ENCODE peak calls at places on chromosomes 12 and 14, in five cellular contexts. One of them, this sample, is unnamed.

GRCh38 chr14:53381879-53382278 is 228.8 kb upstream of the DDHD1 start:
- DNase-seq in HFFc6: no peak
- DNase-seq in tibial nerve: no peak
- DNase-seq in neural crest cell: no peak
- DNase-seq in lower leg skin: no peak
- DNase-seq in this sample: no peak

GRCh38 chr12:65602579-65603295 is 221.5 kb upstream of the HMGA2 start:
- DNase-seq in HFFc6: peak
- DNase-seq in tibial nerve: peak
- DNase-seq in neural crest cell: peak
- DNase-seq in lower leg skin: peak
- DNase-seq in this sample: peak

GRCh38 chr12:106767954-106768501 is 6.5 kb upstream of the RIC8B start:
- DNase-seq in tibial nerve: no peak
- DNase-seq in neural crest cell: peak
- DNase-seq in lower leg skin: no peak
- DNase-seq in HFFc6: no peak
- DNase-seq in this sample: no peak

GRCh38 chr12:510071-510825 is 50.5 kb downstream of the B4GALNT3 start:
- DNase-seq in neural crest cell: peak
- DNase-seq in tibial nerve: no peak
- DNase-seq in lower leg skin: peak
- DNase-seq in HFFc6: no peak
- DNase-seq in this sample: no peak

GRCh38 chr12:12563529-12563928 is 866 bp upstream of the DUSP16 start:
- DNase-seq in lower leg skin: no peak
- DNase-seq in neural crest cell: no peak
- DNase-seq in tibial nerve: peak
- DNase-seq in HFFc6: peak
- DNase-seq in this sample: no peak

GRCh38 chr14:98633380-98633779 is 638.6 kb downstream of the BCL11B start:
- DNase-seq in tibial nerve: no peak
- DNase-seq in neural crest cell: no peak
- DNase-seq in lower leg skin: no peak
- DNase-seq in HFFc6: no peak
- DNase-seq in this sample: no peak

GRCh38 chr12:105444809-105445102 is 114.3 kb downstream of the C12orf75 start:
- DNase-seq in neural crest cell: no peak
- DNase-seq in tibial nerve: no peak
- DNase-seq in HFFc6: peak
- DNase-seq in lower leg skin: no peak
- DNase-seq in this sample: no peak

GRCh38 chr12:98743362-98743953 is 98.4 kb downstream of the APAF1 start:
- DNase-seq in lower leg skin: no peak
- DNase-seq in tibial nerve: no peak
- DNase-seq in neural crest cell: peak
- DNase-seq in HFFc6: no peak
- DNase-seq in this sample: no peak

GRCh38 chr12:71771069-71771468 is 16.4 kb downstream of the RAB21 start:
- DNase-seq in tibial nerve: no peak
- DNase-seq in HFFc6: no peak
- DNase-seq in neural crest cell: no peak
- DNase-seq in lower leg skin: no peak
- DNase-seq in this sample: no peak

GRCh38 chr12:32508626-32509025 is 109.3 kb downstream of the FGD4 start:
- DNase-seq in tibial nerve: no peak
- DNase-seq in neural crest cell: no peak
- DNase-seq in lower leg skin: no peak
- DNase-seq in HFFc6: no peak
- DNase-seq in this sample: no peak

GRCh38 chr14:101707285-101707842 is 54.1 kb upstream of the PPP2R5C start:
- DNase-seq in tibial nerve: peak
- DNase-seq in HFFc6: peak
- DNase-seq in lower leg skin: peak
- DNase-seq in neural crest cell: peak
- DNase-seq in this sample: peak

GRCh38 chr12:78622529-78623221 is 241.9 kb upstream of the SYT1 start:
- DNase-seq in HFFc6: no peak
- DNase-seq in lower leg skin: no peak
- DNase-seq in tibial nerve: no peak
- DNase-seq in neural crest cell: no peak
- DNase-seq in this sample: no peak

GRCh38 chr12:100668939-100669536 is 95.6 kb downstream of the GAS2L3 start:
- DNase-seq in neural crest cell: peak
- DNase-seq in tibial nerve: peak
- DNase-seq in lower leg skin: peak
- DNase-seq in HFFc6: peak
- DNase-seq in this sample: peak
- TF ChIP-seq CTCF in neural crest cell: peak
- TF ChIP-seq CTCF in tibial nerve: peak
- TF ChIP-seq CTCF in lower leg skin: no peak
- TF ChIP-seq CTCF in HFFc6: peak
- TF ChIP-seq CTCF in this sample: peak

DNA sequence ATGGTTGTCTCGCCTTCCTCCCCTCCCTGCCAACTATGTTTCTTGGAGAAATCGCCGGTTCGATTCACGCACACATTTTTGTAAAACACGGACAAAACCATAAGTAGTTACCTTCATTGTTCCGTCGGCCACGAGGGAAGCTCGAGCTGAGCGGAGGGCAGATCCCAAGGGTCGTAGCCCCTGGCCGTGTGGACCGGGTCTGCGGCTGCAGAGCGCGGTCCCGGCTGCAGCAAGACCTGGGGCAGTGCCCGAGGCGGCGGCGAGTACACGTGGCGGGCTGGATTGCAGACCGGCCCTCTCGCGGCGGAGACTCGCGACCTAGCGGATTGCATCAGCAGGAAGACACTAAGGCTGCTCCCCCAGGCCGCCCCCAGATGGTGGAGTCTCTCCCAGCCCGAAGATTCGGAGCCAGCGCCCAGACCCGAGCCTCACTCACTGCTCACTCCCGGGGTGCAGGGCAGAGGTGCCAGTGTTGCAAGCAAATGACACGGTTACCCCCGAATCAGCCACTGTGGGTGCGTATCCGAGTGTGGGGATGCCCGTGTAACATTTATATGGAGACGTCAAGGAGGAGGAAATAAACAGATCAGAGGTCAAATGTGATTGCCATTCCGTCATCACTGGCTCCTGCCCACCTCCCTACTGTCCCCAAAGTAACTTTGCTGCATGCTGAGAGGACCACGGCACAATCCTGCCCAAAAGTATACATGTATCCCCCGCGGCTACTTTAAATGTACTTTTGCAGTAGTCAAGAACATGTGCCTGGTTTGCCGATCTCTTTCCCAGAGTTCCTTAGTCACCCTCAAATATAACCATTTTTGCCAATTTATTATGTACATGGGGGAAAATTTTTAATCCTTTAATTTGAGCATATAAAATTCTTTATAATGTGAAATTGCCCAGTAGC is at the start of gene BCAT1:
- DNase-seq in neural crest cell: peak
- DNase-seq in lower leg skin: peak
- DNase-seq in tibial nerve: peak
- DNase-seq in HFFc6: peak
- DNase-seq in this sample: peak
- TF ChIP-seq CTCF in neural crest cell: peak
- TF ChIP-seq CTCF in lower leg skin: no peak
- TF ChIP-seq CTCF in tibial nerve: no peak
- TF ChIP-seq CTCF in HFFc6: peak
- TF ChIP-seq CTCF in this sample: no peak

DNA sequence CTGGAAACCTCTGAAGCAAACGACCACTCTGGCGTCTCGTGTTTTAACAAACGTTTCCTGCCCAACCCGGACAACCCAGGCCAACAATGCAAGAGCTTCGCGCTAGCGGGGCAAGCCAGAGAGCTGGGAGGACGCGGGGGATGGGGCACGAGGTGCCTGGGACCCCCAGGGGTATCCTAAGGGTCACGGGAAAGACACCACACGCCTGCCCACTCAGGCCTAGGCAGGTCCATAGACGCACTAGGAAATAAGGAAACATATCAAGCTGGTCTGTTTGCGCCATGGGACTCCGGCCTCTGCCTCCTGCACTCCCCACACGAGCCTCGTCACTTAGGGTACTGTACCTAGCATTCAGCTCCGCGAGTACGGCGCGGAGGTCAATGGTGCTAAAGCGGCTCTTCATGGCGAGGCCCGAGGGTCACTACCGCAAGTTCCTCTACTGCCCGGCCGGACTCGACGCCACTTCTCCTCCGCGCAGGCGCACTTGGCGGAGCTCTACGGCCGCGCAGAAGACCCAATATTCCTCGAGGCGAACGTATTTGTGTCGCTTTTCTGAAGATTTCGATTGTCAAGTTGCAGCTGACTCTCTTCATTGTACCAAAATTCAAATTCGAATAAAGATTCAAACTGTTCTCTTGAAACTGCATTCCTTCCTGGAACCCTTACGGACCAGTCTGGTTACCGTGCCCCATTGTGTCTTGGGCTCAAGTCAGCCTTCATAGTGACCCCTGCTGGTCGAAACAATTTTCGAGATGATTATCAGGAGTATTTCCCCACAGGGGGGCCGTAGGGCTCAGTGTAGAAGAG is at the start of gene NEMF:
- DNase-seq in lower leg skin: peak
- DNase-seq in neural crest cell: peak
- DNase-seq in tibial nerve: peak
- DNase-seq in HFFc6: peak
- DNase-seq in this sample: peak
- TF ChIP-seq CTCF in lower leg skin: no peak
- TF ChIP-seq CTCF in neural crest cell: peak
- TF ChIP-seq CTCF in tibial nerve: peak
- TF ChIP-seq CTCF in HFFc6: peak
- TF ChIP-seq CTCF in this sample: peak

GRCh38 chr14:103392572-103392971 is 7.4 kb downstream of the MARK3 start:
- DNase-seq in tibial nerve: no peak
- DNase-seq in HFFc6: no peak
- DNase-seq in neural crest cell: no peak
- DNase-seq in lower leg skin: no peak
- DNase-seq in this sample: no peak

GRCh38 chr14:103393078-103393477 is 7.9 kb downstream of the MARK3 start:
- DNase-seq in tibial nerve: no peak
- DNase-seq in neural crest cell: no peak
- DNase-seq in lower leg skin: no peak
- DNase-seq in HFFc6: no peak
- DNase-seq in this sample: no peak

GRCh38 chr14:103392106-103392505 is 6.9 kb downstream of the MARK3 start:
- DNase-seq in HFFc6: no peak
- DNase-seq in lower leg skin: no peak
- DNase-seq in neural crest cell: no peak
- DNase-seq in tibial nerve: no peak
- DNase-seq in this sample: no peak

GRCh38 chr14:103390605-103391004 is 5.4 kb downstream of the MARK3 start:
- DNase-seq in lower leg skin: no peak
- DNase-seq in tibial nerve: no peak
- DNase-seq in neural crest cell: no peak
- DNase-seq in HFFc6: no peak
- DNase-seq in this sample: no peak

DNA sequence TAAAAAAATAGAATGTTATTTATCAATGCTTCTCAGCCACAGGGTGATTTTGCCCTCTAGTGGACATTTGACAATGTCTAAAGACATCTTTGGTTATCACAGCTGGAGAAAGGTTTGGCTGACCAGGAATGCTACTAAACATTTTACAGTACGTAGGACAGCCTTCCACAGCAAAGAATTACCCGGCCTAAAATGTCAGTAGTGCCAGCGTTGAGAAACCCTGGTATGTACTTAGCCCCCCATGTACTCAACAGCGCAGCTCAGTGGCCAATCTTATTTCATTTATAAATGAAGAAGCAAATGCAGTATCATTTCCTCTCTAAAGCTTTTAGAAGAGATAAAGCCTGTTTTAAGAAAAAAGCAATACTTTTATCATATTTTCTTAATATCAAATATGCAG is 5.8 kb downstream of the MARK3 start:
- DNase-seq in HFFc6: peak
- DNase-seq in lower leg skin: no peak
- DNase-seq in tibial nerve: peak
- DNase-seq in neural crest cell: no peak
- DNase-seq in this sample: no peak
- TF ChIP-seq CTCF in HFFc6: peak
- TF ChIP-seq CTCF in lower leg skin: no peak
- TF ChIP-seq CTCF in tibial nerve: peak
- TF ChIP-seq CTCF in neural crest cell: peak
- TF ChIP-seq CTCF in this sample: peak

GRCh38 chr12:10165421-10165820 is 6.5 kb downstream of the OLR1 start:
- DNase-seq in neural crest cell: no peak
- DNase-seq in lower leg skin: no peak
- DNase-seq in tibial nerve: no peak
- DNase-seq in HFFc6: no peak
- DNase-seq in this sample: no peak
- TF ChIP-seq CTCF in neural crest cell: no peak
- TF ChIP-seq CTCF in lower leg skin: no peak
- TF ChIP-seq CTCF in tibial nerve: no peak
- TF ChIP-seq CTCF in HFFc6: no peak
- TF ChIP-seq CTCF in this sample: no peak

GRCh38 chr12:24012528-24012927 is 63.1 kb upstream of the SOX5 start:
- DNase-seq in neural crest cell: no peak
- DNase-seq in HFFc6: no peak
- DNase-seq in lower leg skin: no peak
- DNase-seq in tibial nerve: no peak
- DNase-seq in this sample: no peak
- TF ChIP-seq CTCF in neural crest cell: no peak
- TF ChIP-seq CTCF in HFFc6: no peak
- TF ChIP-seq CTCF in lower leg skin: no peak
- TF ChIP-seq CTCF in tibial nerve: no peak
- TF ChIP-seq CTCF in this sample: no peak

DNA sequence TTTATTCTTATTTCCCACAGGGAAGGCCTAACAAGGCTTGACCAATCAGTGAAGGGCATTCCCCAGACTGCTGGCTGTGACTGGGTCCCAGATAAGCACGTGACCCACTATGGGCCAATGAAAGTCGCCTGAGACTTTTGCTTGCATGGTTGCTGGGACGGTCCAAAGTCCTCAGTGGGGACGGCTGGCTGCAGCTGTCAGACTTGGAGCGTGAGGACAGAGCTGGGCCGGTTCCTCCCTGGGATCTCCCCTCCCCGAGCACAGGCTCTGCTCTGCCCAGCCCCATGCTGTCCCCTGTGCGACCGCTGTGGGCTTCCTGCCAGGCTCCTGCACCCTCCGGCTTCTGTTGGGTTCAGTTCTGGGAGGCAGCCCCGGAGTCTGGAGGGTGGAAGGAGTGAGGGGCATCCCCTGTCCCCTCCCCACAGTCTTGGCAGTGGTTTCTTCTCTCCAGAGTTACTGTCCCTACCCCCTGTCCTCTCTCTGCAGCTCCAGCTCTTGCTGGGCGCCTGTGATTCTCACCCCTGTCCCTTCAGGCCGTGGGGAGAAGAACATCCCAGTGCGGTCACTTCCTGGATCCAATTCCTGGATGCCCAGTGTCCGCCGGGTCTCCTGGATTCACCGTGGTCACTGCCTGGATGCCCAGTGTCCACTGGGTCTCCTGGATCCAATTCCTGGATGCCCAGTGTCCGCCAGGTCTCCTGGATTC is 50.1 kb downstream of the GALNT9 start:
- DNase-seq in HFFc6: no peak
- DNase-seq in tibial nerve: no peak
- DNase-seq in lower leg skin: no peak
- DNase-seq in neural crest cell: no peak
- DNase-seq in this sample: no peak
- TF ChIP-seq CTCF in HFFc6: no peak
- TF ChIP-seq CTCF in tibial nerve: no peak
- TF ChIP-seq CTCF in lower leg skin: no peak
- TF ChIP-seq CTCF in neural crest cell: no peak
- TF ChIP-seq CTCF in this sample: no peak

GRCh38 chr14:64465856-64466554 is 706 bp downstream of the AKAP5 start:
- DNase-seq in tibial nerve: peak
- DNase-seq in lower leg skin: no peak
- DNase-seq in neural crest cell: peak
- DNase-seq in HFFc6: peak
- DNase-seq in this sample: no peak
- TF ChIP-seq CTCF in tibial nerve: no peak
- TF ChIP-seq CTCF in lower leg skin: no peak
- TF ChIP-seq CTCF in neural crest cell: peak
- TF ChIP-seq CTCF in HFFc6: peak
- TF ChIP-seq CTCF in this sample: no peak

This sample was measured in mesothelial cell of epicardium.